ENCODE peak calls at places on chromosomes 11 and 22, in eight cellular contexts. D is Peyer's patch; M is activated T-cell treated with anti-CD3 and anti-CD28 coated beads, Interleukin-2, amount 50 U/mL, for 72 hours; F is stimulated activated CD4-positive, alpha-beta T cell treated with anti-CD3 and anti-CD28 coated beads, Interleukin-12 subunit alpha, Interleukin-12 subunit beta, amount 100 ng/mL, for 48 hours; P is kidney epithelial cell; G is iris pigment epithelial cell; W is T follicular helper cell; Z is LoVo. O is an unnamed sample.

GRCh38 chr11:66951135-66951534 is 7.0 kb downstream of the PC start:
- DNase-seq in Z (no peak), P (no peak), M (no peak), G (no peak), F (no peak), W (no peak), D (no peak), O (no peak)

GRCh38 chr22:25747245-25747944 is 5.4 kb downstream of the MYO18B start:
- DNase-seq in P (peak; percentile 80), Z (peak; percentile 58), W (no peak), D (no peak), F (no peak), G (peak; percentile 99), M (no peak), O (peak; percentile 94)

GRCh38 chr11:99865951-99866350 is 821.1 kb upstream of the ARHGAP42 start:
- DNase-seq in D (no peak), G (peak; percentile 2), Z (no peak), P (no peak), W (no peak), M (no peak), F (no peak), O (no peak)

GRCh38 chr22:23248583-23248982 is 68.3 kb downstream of the BCR start:
- DNase-seq in G (peak; percentile 73), F (no peak), Z (no peak), M (no peak), W (no peak), P (no peak), D (no peak), O (no peak)

GRCh38 chr22:50733521-50734342 is 4.3 kb upstream of the ACR start:
- DNase-seq in Z (no peak), M (no peak), P (no peak), D (no peak), F (no peak), W (no peak), G (peak; percentile 20), O (peak; percentile 70)

GRCh38 chr11:66684635-66685034 is 6.9 kb upstream of the RBM4B start:
- DNase-seq in G (no peak), W (no peak), P (no peak), F (no peak), Z (no peak), D (no peak), M (no peak), O (peak; percentile 8)

GRCh38 chr22:44163536-44163935 is 17.2 kb upstream of the PARVG start:
- DNase-seq in W (no peak), M (no peak), F (no peak), Z (no peak), G (no peak), P (no peak), D (no peak), O (no peak)

GRCh38 chr11:6022954-6023353 is 7.6 kb downstream of the OR56A1 start:
- DNase-seq in P (no peak), M (peak; percentile 23), G (peak; percentile 36), D (no peak), Z (peak; percentile 50), F (no peak), W (no peak), O (no peak)

GRCh38 chr22:31857247-31857646 is 87.1 kb upstream of the YWHAH start:
- DNase-seq in P (peak; percentile 47), G (no peak), D (no peak), Z (no peak), M (no peak), W (no peak), F (no peak), O (no peak)

GRCh38 chr11:98107736-98108135 is 913.0 kb upstream of the CNTN5 start:
- DNase-seq in M (no peak), Z (no peak), W (no peak), P (no peak), G (no peak), D (no peak), F (no peak), O (no peak)

GRCh38 chr22:42275970-42276369 is 5.5 kb upstream of the TCF20 start:
- DNase-seq in M (no peak), G (no peak), Z (no peak), F (no peak), P (no peak), W (no peak), D (no peak), O (no peak)

GRCh38 chr11:2844996-2845395 is 40.6 kb downstream of the CDKN1C start:
- DNase-seq in F (no peak), W (no peak), M (no peak), D (no peak), G (no peak), Z (no peak), P (no peak), O (no peak)

GRCh38 chr11:69122642-69123431 is 32.9 kb upstream of the SMIM38 start:
- DNase-seq in W (peak; percentile 5), G (peak; percentile 73), F (peak; percentile 68), P (peak; percentile 86), D (peak; percentile 88), Z (peak; percentile 98), M (peak; percentile 53), O (peak; percentile 84)

GRCh38 chr11:134801526-134801925 is 389.5 kb upstream of the B3GAT1 start:
- DNase-seq in F (no peak), M (no peak), D (no peak), W (no peak), P (no peak), G (no peak), Z (no peak), O (no peak)

O was measured in posterior vena cava.